ENCODE peak calls at places on chromosomes 5 and 9, in nine cellular contexts. Y is T1000; C is HuH-7.5; T is posterior vena cava; A is activated CD8-positive, alpha-beta memory T cell treated with anti-CD3 and anti-CD28 coated beads for 1 hour; Z is Calu3; R is GM23248; U is KBM-7; S is activated effector memory CD4-positive, alpha-beta T cell treated with Interleukin-2 at 50 U/mL for 16 hours. J is an unnamed sample.

GRCh38 chr5:151081426-151082273 is 816 bp upstream of the TNIP1 start:
- DNase-seq in Y (no peak), C (no peak), T (no peak), A (no peak), Z (no peak), R (peak; percentile 65), U (no peak), S (no peak), J (peak; percentile 81)

GRCh38 chr5:157143127-157143959 is 678 bp upstream of the MED7 start:
- DNase-seq in Y (no peak), C (peak; percentile 28), T (peak; percentile 85), A (no peak), Z (peak; percentile 32), R (peak; percentile 75), U (no peak), S (peak; percentile 36), J (peak; percentile 21)

GRCh38 chr5:116576043-116576713 is 1.6 kb upstream of the SEMA6A start:
- DNase-seq in Y (no peak), C (peak; percentile 85), T (no peak), A (no peak), Z (peak; percentile 91), R (peak; percentile 63), U (peak; percentile 53), S (no peak), J (peak; percentile 49)

GRCh38 chr9:114804504-114804903 is 1.3 kb downstream of the TNFSF15 start:
- DNase-seq in Y (no peak), C (peak; percentile 15), T (no peak), A (no peak), Z (peak; percentile 45), R (peak; percentile 35), U (no peak), S (no peak), J (peak; percentile 96)

GRCh38 chr9:121809356-121810050 is 158.1 kb downstream of the DAB2IP start:
- DNase-seq in Y (no peak), C (no peak), T (no peak), A (no peak), Z (no peak), R (no peak), U (no peak), S (no peak), J (no peak)

GRCh38 chr5:10914741-10915480 is 153.9 kb upstream of the DAP start:
- DNase-seq in Y (no peak), C (no peak), T (no peak), A (no peak), Z (no peak), R (peak; percentile 32), U (no peak), S (no peak), J (peak; percentile 67)

GRCh38 chr5:172958268-172959046 is 767 bp upstream of the RPL26L1 start:
- DNase-seq in Y (peak; percentile 44), C (peak; percentile 68), T (peak; percentile 91), A (no peak), Z (peak; percentile 71), R (peak; percentile 87), U (peak; percentile 74), S (peak; percentile 52), J (peak; percentile 74)

GRCh38 chr5:174916227-174916626 is 191.8 kb downstream of the MSX2 start:
- DNase-seq in Y (no peak), C (no peak), T (no peak), A (no peak), Z (no peak), R (no peak), U (no peak), S (no peak), J (no peak)

GRCh38 chr9:81814794-81815464 is 113.3 kb upstream of the SPATA31D4 start:
- DNase-seq in Y (no peak), C (no peak), T (no peak), A (no peak), Z (no peak), R (no peak), U (no peak), S (no peak), J (no peak)

J was measured in EH.